ENCODE peak calls at places on chromosomes 3 and 15, in seven cellular contexts. T, H, B, L, X, N and F are unnamed samples. For H4K20me1, the result is how much of the 10 kb centered on the place peaks cover.

GRCh38 chr3:37935756-37936666 is 54.6 kb upstream of the VILL start:
- DNase-seq in T (peak), N (peak), H (peak), L (peak), B (peak), X (no peak), F (peak)

GRCh38 chr15:25690673-25691543 is 172.2 kb downstream of the ATP10A start:
- DNase-seq in H (peak), L (peak), T (peak), B (no peak), X (no peak), N (no peak), F (peak)

GRCh38 chr3:45968706-45969105 is 25.4 kb downstream of the CXCR6 start:
- DNase-seq in T (peak), X (no peak), L (peak), B (no peak), N (no peak), H (peak), F (peak)

GRCh38 chr15:68542771-68543544 is 35.8 kb upstream of the CORO2B start:
- DNase-seq in B (no peak), X (no peak), N (no peak), T (peak), H (peak), L (peak), F (peak)

GRCh38 chr3:2391876-2392275 is 293.2 kb downstream of the CNTN4 start:
- DNase-seq in N (no peak), L (no peak), T (no peak), B (no peak), H (no peak), X (no peak), F (no peak)

GRCh38 chr3:184663756-184664155 is 48.1 kb downstream of the MAGEF1 start:
- DNase-seq in L (no peak), T (no peak), X (no peak), N (no peak), B (no peak), H (peak), F (no peak)

GRCh38 chr3:195849322-195850074 is 37.8 kb upstream of the MUC4 start:
- DNase-seq in H (no peak), X (no peak), T (no peak), B (no peak), N (no peak), L (no peak), F (peak)

GRCh38 chr3:46089237-46090011 is 62.1 kb upstream of the XCR1 start:
- DNase-seq in L (peak), T (peak), B (peak), X (no peak), N (no peak), H (peak), F (peak)

GRCh38 chr3:194685723-194686413 is at the start of gene FAM43A:
- DNase-seq in H (peak), X (peak), T (peak), N (peak), B (peak), L (peak), F (peak)

GRCh38 chr3:197901626-197902025 is 48.4 kb upstream of the RPL35A start:
- DNase-seq in B (peak), N (no peak), T (no peak), X (no peak), L (no peak), H (no peak), F (no peak)

GRCh38 chr3:126451511-126451910 is 24.2 kb downstream of the ZXDC start:
- DNase-seq in T (no peak), X (no peak), B (no peak), H (no peak), L (no peak), N (no peak), F (no peak)

GRCh38 chr3:126452213-126452612 is 23.5 kb downstream of the ZXDC start:
- DNase-seq in X (no peak), B (no peak), N (no peak), H (no peak), L (no peak), T (no peak), F (no peak)

GRCh38 chr3:126454799-126455198 is 20.9 kb downstream of the ZXDC start:
- DNase-seq in X (no peak), N (no peak), L (no peak), T (no peak), H (no peak), B (no peak), F (no peak)

GRCh38 chr3:126456211-126456610 is 19.5 kb downstream of the ZXDC start:
- DNase-seq in L (no peak), B (no peak), X (no peak), T (no peak), N (no peak), H (no peak), F (no peak)

DNA sequence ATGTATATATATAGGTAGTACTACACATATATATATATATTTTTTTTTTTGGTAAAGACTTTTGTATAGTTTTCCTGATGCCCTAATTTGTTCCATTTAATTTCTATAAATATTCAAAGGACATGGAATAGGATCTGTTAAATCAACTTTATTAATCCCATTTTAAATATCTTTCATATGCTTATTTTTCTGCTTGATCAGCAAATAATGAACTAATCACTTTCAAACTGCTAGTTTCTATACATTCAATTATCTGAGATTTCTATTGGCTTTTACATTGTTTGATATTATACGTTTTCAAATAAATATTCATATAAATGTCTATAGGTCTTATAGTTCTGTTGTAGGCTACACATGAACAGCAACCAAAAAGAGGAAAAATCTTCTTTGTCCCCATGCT is 21.7 kb downstream of the ZXDC start:
- DNase-seq in T (no peak), X (no peak), N (no peak), H (no peak), L (no peak), B (no peak), F (no peak)
- H4K20me1 ChIP-seq in T (under half), X (under half), N (under half), H (under half), L (under half), B (under half), F (under half)

GRCh38 chr15:52023169-52023922 is 4.3 kb downstream of the MAPK6 start:
- DNase-seq in H (peak), L (no peak), X (no peak), T (no peak), B (no peak), N (no peak), F (no peak)
- H4K20me1 ChIP-seq in H (under half), L (under half), X (under half), T (under half), B (under half), N (half or more), F (half or more)

DNA sequence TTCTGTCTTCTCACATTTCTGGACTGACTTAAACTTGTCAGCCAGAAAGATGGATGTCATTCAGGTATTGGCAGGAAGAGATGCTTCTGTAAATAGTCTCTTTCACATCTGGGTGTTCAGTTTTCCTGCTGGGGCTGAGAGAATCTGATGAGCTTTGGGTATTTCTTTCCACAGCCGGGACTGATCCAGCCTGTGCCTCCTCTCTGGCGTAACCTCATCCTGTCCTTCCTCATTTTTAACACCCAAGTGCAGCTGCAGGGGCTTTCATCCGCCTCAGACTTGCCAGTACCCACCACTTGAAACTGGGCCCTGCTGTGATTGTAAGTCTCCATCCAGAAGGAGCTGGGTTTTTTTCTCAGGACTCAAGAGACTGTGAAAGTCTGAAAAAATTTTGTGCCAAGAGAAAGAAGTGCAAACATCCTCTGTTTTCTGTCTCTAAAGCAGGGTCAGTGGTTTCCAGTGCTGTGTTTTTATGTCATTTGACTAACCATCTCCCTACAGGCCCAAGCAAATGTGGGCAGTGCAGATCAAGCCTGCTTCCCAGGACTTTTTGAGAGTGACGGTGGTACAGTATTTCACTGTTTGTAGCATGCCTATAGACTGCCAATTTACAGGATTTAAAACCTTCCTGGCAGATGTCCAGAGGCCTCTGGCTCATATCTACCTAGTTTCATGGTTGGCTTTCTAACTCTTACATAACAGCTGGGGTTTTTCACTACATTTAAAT is 342.7 kb downstream of the PTPRG start:
- DNase-seq in B (no peak), L (peak), N (no peak), X (no peak), T (peak), H (peak), F (no peak)
- H4K20me1 ChIP-seq in B (under half), L (under half), N (under half), X (under half), T (under half), H (under half), F (under half)

DNA sequence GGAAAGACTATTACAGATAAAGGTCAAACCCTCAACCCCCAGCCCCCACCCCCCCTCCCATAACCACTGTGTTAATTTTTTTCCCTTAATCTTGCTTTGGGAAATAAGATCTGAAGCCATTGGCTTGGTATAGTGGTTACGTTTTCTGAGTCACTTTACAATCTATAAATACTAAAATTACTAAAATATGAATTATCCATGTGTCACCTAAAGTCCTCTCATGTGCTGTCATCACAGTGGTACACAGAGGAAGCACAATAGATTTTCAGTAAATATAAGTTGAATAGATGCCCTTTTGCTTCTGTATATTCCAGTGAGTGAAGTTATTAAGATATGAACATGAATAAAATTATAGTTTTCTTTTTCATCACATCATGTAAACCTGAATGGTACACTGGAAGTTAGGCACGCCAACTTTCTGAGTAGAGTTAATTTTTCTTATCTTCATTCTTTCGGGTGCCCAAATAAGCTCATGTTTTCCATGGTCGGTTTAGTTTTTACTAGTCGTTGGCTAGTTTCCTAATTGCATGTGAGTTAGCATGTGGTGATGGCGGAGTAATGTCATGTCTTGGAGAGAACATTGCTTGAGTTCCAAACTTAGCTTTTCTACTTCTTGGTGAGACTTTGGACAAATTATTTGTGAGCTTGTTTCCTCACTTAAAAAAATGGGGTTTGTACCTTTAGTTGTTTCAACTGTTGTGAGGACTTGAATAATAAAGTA is 11.5 kb downstream of the PPP4R2 start:
- DNase-seq in X (no peak), H (peak), N (no peak), L (peak), B (no peak), T (no peak), F (no peak)
- H4K20me1 ChIP-seq in X (under half), H (under half), N (half or more), L (under half), B (half or more), T (half or more), F (half or more)

GRCh38 chr3:48697952-48698351 is 12.2 kb upstream of the NCKIPSD start:
- DNase-seq in L (no peak), X (no peak), H (peak), B (no peak), N (no peak), T (no peak), F (peak)

GRCh38 chr3:48698891-48699290 is 13.2 kb upstream of the NCKIPSD start:
- DNase-seq in B (no peak), T (no peak), H (no peak), X (no peak), L (no peak), N (no peak), F (no peak)

GRCh38 chr3:48707157-48707556 is 9.9 kb downstream of the IP6K2 start:
- DNase-seq in B (no peak), H (no peak), N (no peak), T (no peak), L (no peak), X (no peak), F (no peak)

GRCh38 chr3:48700750-48701405 is 15.2 kb upstream of the NCKIPSD start:
- DNase-seq in B (no peak), X (no peak), N (no peak), L (no peak), T (no peak), H (no peak), F (no peak)

GRCh38 chr3:48702320-48702921 is 14.6 kb downstream of the IP6K2 start:
- DNase-seq in B (no peak), H (no peak), X (peak), L (no peak), T (no peak), N (no peak), F (no peak)
- H4K20me1 ChIP-seq in B (half or more), H (under half), X (under half), L (under half), T (half or more), N (half or more), F (half or more)

GRCh38 chr15:38463893-38464292 is 10.0 kb downstream of the FAM98B start:
- DNase-seq in N (no peak), B (no peak), H (no peak), X (no peak), T (no peak), L (no peak), F (no peak)
- H4K20me1 ChIP-seq in N (under half), B (under half), H (under half), X (under half), T (under half), L (under half), F (under half)

DNA sequence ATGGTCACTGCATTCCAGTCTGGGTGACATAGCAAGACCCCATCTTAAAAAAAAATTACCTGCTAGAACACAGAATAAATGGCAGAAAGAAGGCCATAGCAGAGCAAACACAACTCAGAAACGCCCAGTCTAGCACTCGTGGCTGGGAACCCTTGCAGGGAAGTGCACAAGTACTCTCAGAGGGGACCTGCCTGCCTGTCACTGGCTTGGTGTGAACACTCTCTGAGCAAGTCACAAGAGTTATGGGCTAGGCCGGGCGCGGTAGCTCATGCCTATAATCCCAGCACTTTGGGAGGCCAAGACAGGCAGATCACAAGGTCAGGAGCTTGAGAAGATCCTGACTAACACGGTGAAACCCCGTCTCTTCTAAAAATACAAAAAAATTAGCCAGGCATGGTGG is 17.2 kb downstream of the SFMBT1 start:
- DNase-seq in L (no peak), H (no peak), N (no peak), X (no peak), B (no peak), T (no peak), F (no peak)
- H4K20me1 ChIP-seq in L (under half), H (under half), N (under half), X (under half), B (under half), T (under half), F (under half)

DNA sequence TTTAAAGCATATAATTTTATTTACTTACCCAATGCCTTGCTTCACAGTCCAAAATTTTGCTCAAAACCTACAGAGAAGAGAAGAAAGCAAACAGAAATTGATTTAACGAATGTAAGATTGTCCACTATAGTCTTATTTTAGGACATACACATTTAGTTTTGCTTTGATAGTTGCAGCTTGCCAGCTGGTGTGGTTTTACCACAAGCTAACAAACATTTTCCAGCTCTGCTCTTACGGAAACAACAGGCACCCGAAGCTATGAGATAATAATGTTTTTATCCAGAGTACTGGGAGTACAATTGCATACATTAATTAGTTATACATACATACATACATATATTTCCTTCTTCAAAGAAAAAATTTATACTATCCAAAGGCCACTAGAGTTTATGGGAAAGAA is 10.4 kb downstream of the BCL6 start:
- DNase-seq in N (no peak), T (no peak), B (no peak), L (peak), H (no peak), X (no peak), F (no peak)
- H4K20me1 ChIP-seq in N (under half), T (under half), B (under half), L (under half), H (under half), X (under half), F (under half)

GRCh38 chr3:11632966-11633365 is 10.7 kb downstream of the VGLL4 start:
- DNase-seq in N (no peak), L (no peak), T (no peak), X (no peak), H (no peak), B (no peak), F (no peak)

GRCh38 chr3:11634081-11634635 is 9.6 kb downstream of the VGLL4 start:
- DNase-seq in B (no peak), H (no peak), N (no peak), X (no peak), L (no peak), T (no peak), F (no peak)

GRCh38 chr3:11632564-11632963 is 11.2 kb downstream of the VGLL4 start:
- DNase-seq in X (no peak), L (no peak), T (no peak), B (no peak), N (no peak), H (no peak), F (no peak)

GRCh38 chr3:11629716-11630115 is 14.0 kb downstream of the VGLL4 start:
- DNase-seq in H (peak), N (no peak), T (peak), L (peak), X (no peak), B (no peak), F (no peak)

DNA sequence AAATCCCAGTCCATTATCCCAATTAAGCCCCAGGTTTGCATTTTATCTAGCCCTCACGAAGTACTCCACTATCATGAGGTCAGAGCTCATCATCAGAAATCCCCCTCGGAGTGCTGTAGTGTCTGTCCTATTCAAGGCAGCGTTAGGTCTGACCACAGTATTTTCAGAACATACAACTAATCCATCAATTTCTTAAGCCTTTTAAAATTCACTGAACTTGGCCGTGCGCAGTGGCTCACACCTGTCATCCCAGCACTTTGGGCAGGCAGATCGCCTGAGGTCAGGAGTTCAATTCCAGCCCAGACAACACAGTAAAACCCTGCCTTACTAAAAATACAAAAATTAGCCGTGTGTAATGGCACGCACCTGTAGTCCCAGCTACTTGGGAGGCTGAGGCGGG is 11.9 kb downstream of the VGLL4 start:
- DNase-seq in B (no peak), X (no peak), T (no peak), H (no peak), N (no peak), L (no peak), F (no peak)
- H4K20me1 ChIP-seq in B (half or more), X (under half), T (half or more), H (under half), N (half or more), L (under half), F (under half)

GRCh38 chr3:129104051-129104450 is 17.6 kb downstream of the RAB43 start:
- DNase-seq in N (no peak), X (no peak), L (no peak), B (no peak), T (no peak), H (no peak), F (no peak)

GRCh38 chr3:129104498-129105079 is 17.0 kb downstream of the RAB43 start:
- DNase-seq in H (no peak), L (no peak), N (no peak), X (no peak), B (no peak), T (no peak), F (no peak)

GRCh38 chr3:129106866-129107565 is 14.6 kb downstream of the RAB43 start:
- DNase-seq in N (no peak), X (no peak), B (no peak), H (no peak), T (no peak), L (no peak), F (no peak)

GRCh38 chr3:129106320-129106719 is 15.3 kb downstream of the RAB43 start:
- DNase-seq in X (no peak), N (peak), T (no peak), B (no peak), H (no peak), L (no peak), F (peak)

GRCh38 chr3:129105862-129106261 is 15.7 kb downstream of the RAB43 start:
- DNase-seq in H (no peak), T (no peak), X (no peak), N (no peak), L (no peak), B (no peak), F (no peak)
- H4K20me1 ChIP-seq in H (under half), T (half or more), X (under half), N (under half), L (under half), B (under half), F (under half)